ENCODE peak calls at places on chromosomes 1 and 21, in seven cellular contexts. P, W, F, G, O, I and Z are unnamed samples.
A peak's percentile ranks its signal among the peaks of the same experiment; 100 is the strongest.

GRCh38 chr1:184866991-184867788 is 107.1 kb downstream of the NIBAN1 start:
- DNase-seq in P (no peak), W (peak; percentile 81), F (peak; percentile 83), G (no peak), O (peak; percentile 88), I (no peak), Z (no peak)

GRCh38 chr21:31961704-31962103 is 88.9 kb downstream of the HUNK start:
- DNase-seq in P (no peak), W (no peak), F (no peak), G (no peak), O (no peak), I (no peak), Z (no peak)

GRCh38 chr1:45974541-45975269 is 157.7 kb downstream of the PIK3R3 start:
- DNase-seq in P (no peak), W (no peak), F (no peak), G (peak; percentile 26), O (peak; percentile 10), I (no peak), Z (no peak)

GRCh38 chr1:63731117-63732043 is 42.4 kb upstream of the ROR1 start:
- DNase-seq in P (no peak), W (peak; percentile 63), F (no peak), G (peak; percentile 97), O (peak; percentile 97), I (no peak), Z (no peak)

GRCh38 chr1:7616953-7617352 is 154.1 kb upstream of the VAMP3 start:
- DNase-seq in P (no peak), W (no peak), F (no peak), G (no peak), O (no peak), I (no peak), Z (no peak)

GRCh38 chr1:15723631-15724246 is 12.3 kb upstream of the SLC25A34 start:
- DNase-seq in P (no peak), W (no peak), F (no peak), G (no peak), O (no peak), I (no peak), Z (no peak)

GRCh38 chr1:109959974-109960744 is 24.4 kb upstream of the AHCYL1 start:
- DNase-seq in P (no peak), W (peak; percentile 61), F (no peak), G (peak; percentile 96), O (peak; percentile 77), I (no peak), Z (no peak)

GRCh38 chr1:21295059-21295401 is 4.8 kb upstream of the ECE1 start:
- DNase-seq in P (no peak), W (no peak), F (peak; percentile 76), G (no peak), O (peak; percentile 71), I (peak; percentile 28), Z (no peak)

GRCh38 chr1:110785612-110786011 is 87.3 kb upstream of the CD53 start:
- DNase-seq in P (no peak), W (no peak), F (no peak), G (no peak), O (no peak), I (no peak), Z (no peak)

GRCh38 chr21:43306911-43307676 is 119.8 kb downstream of the SIK1 start:
- DNase-seq in P (no peak), W (no peak), F (peak; percentile 16), G (peak; percentile 56), O (peak; percentile 87), I (no peak), Z (peak; percentile 30)